ENCODE peak calls at places on chromosomes 2 and 18, in six cellular contexts. N, Z, M, S, F and A are unnamed samples.

GRCh38 chr18:75249672-75250470 is 39.3 kb downstream of the TSHZ1 start:
- DNase-seq in F (no peak), N (no peak), Z (no peak), M (peak; percentile 6), S (no peak), A (no peak)

GRCh38 chr2:125227843-125228392 is 1202.8 kb downstream of the CNTNAP5 start:
- DNase-seq in F (no peak), S (no peak), N (no peak), Z (no peak), M (no peak), A (no peak)

GRCh38 chr2:88483200-88483599 is 30.7 kb upstream of the FOXI3 start:
- DNase-seq in S (no peak), M (no peak), F (no peak), Z (no peak), N (no peak), A (no peak)

GRCh38 chr2:121529439-121530209 is 1.1 kb upstream of the RNU4ATAC start:
- DNase-seq in N (no peak), S (peak; percentile 42), Z (no peak), F (peak; percentile 64), M (peak; percentile 77), A (no peak)

GRCh38 chr2:237217995-237218621 is 132.4 kb downstream of the COPS8 start:
- DNase-seq in M (no peak), S (no peak), Z (peak; percentile 90), N (peak; percentile 34), F (no peak), A (no peak)

GRCh38 chr2:215338883-215339679 is 27.2 kb downstream of the ATIC start:
- DNase-seq in S (no peak), Z (no peak), F (no peak), N (no peak), M (no peak), A (no peak)

GRCh38 chr2:67032091-67032490 is 365.0 kb upstream of the ETAA1 start:
- DNase-seq in Z (no peak), F (no peak), M (no peak), N (no peak), S (no peak), A (no peak)

GRCh38 chr2:16773080-16773713 is 107.6 kb upstream of the CYRIA start:
- DNase-seq in Z (peak; percentile 81), S (peak; percentile 56), F (no peak), N (no peak), M (peak; percentile 57), A (no peak)

GRCh38 chr2:189037518-189037917 is 63.3 kb downstream of the COL3A1 start:
- DNase-seq in F (no peak), N (no peak), S (peak; percentile 80), M (no peak), Z (no peak), A (no peak)

GRCh38 chr2:84912984-84913383 is 7.5 kb downstream of the TMSB10 start:
- DNase-seq in S (no peak), F (no peak), Z (peak; percentile 17), M (no peak), N (no peak), A (no peak)

GRCh38 chr2:216539791-216540241 is 41.2 kb downstream of the RPL37A start:
- DNase-seq in Z (no peak), N (peak; percentile 52), S (peak; percentile 92), F (peak; percentile 53), M (no peak), A (no peak)

GRCh38 chr2:187206071-187206470 is 242.0 kb downstream of the CALCRL start:
- DNase-seq in M (no peak), F (no peak), N (no peak), S (peak; percentile 5), Z (no peak), A (no peak)

GRCh38 chr2:46106690-46107089 is 190.5 kb upstream of the EPAS1 start:
- DNase-seq in Z (no peak), N (no peak), S (no peak), M (no peak), F (no peak), A (no peak)

GRCh38 chr2:168210216-168210897 is 37.0 kb downstream of the STK39 start:
- DNase-seq in M (no peak), Z (no peak), S (peak; percentile 28), F (no peak), N (no peak), A (no peak)

GRCh38 chr2:48433682-48434081 is 96.3 kb upstream of the STON1 start:
- DNase-seq in S (no peak), Z (no peak), M (no peak), N (peak; percentile 53), F (peak; percentile 58), A (no peak)

GRCh38 chr2:217837001-217837491 is 165.7 kb downstream of the TNS1 start:
- DNase-seq in F (peak; percentile 86), S (peak; percentile 10), Z (peak; percentile 86), M (peak; percentile 22), N (peak; percentile 66), A (peak; percentile 91)

GRCh38 chr2:19356545-19357382 is 1.7 kb downstream of the OSR1 start:
- DNase-seq in N (peak; percentile 45), Z (peak; percentile 68), F (no peak), S (no peak), M (no peak), A (no peak)

GRCh38 chr2:62309465-62310091 is 113.7 kb downstream of the B3GNT2 start:
- DNase-seq in S (no peak), M (no peak), Z (no peak), F (no peak), N (no peak), A (no peak)

GRCh38 chr2:48725696-48726494 is 29.6 kb downstream of the LHCGR start:
- DNase-seq in N (no peak), M (no peak), F (no peak), S (peak; percentile 9), Z (peak; percentile 67), A (no peak)

GRCh38 chr18:77320960-77321559 is 71.4 kb downstream of the GALR1 start:
- DNase-seq in Z (no peak), F (no peak), S (no peak), M (no peak), N (no peak), A (no peak)

DNA sequence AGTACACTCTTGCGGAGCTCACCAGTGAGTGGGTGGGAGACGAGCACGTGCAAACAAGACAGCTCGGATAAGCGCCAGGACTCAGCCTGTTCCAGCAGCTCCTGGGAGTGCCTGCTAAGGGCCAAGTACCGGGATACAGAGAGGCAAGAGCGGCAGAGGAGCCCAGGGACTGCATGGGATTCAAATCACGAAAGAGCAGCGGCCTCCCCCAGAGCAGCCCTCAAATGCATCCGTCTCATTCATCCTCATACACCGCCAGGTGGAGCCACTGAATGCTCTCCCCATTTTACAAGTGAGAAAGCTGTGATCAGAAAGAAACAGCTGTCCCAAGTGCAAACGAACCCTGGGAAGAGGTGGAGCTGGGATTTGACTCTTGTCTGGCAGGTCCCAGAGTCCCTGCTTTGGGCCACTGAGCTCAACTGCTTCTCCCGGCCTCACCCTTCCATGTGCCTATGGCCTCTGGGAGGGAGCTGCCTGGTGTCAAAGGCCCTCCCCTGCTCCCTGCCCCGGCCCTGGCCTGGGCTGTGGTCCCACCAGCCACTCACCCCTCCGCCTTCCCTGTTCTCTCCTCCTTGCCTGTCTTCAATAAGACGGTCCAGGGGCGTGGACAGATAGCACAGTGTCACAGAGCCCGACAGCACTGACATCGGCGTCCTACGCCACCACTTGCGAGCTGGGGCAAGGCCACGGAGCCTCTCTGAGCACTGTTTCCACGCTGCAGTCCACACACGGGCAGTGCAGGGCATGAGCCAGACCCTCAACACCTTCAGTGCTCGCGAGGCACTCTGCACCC is 72.8 kb upstream of the TAF1B start:
- DNase-seq in S (peak; percentile 72), F (no peak), Z (peak; percentile 95), N (peak; percentile 71), M (peak; percentile 78), A (peak; percentile 74)
- H3K4me3 ChIP-seq in S (no peak overlapping the region), F (peak overlapping the region; percentile 23), Z (no peak overlapping the region), N (peak overlapping the region; percentile 3), M (no peak overlapping the region), A (peak overlapping the region; percentile 41)

DNA sequence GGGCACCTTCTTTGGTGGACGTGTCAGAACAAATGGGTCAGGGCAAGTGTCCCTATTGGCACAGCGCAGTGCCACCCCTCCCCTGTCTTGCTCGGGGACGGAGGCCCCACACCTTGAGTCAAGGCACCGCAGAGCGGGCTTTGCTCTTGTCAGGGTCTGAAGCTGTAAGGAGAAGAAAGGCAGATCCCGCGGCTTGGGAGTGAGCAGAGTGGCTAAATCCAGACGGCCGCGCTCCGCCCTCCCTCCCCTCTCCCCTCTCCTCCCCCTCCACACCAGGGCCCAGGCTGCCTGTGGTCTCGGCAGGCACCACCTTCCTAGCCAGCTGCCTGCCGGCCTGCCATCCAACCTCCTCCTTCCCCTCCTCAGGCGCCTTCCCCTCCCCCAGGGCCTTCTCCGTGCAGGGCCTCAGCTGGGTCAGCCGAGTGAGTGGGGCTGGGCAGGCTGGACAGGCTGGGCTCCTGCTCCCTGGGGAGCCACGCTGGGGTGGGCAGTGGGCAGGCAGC is 25.8 kb downstream of the SPEG start:
- DNase-seq in S (no peak), N (peak; percentile 84), F (no peak), M (peak; percentile 57), Z (peak; percentile 92), A (peak; percentile 98)
- H3K27ac ChIP-seq in S (no peak overlapping the region), N (peak overlapping the region; percentile 69), F (no peak overlapping the region), M (peak overlapping the region; percentile 41), Z (peak overlapping the region; percentile 63), A (peak overlapping the region; percentile 98)

GRCh38 chr2:232757905-232758304 is 18.5 kb downstream of the KCNJ13 start:
- DNase-seq in S (no peak), M (no peak), N (no peak), F (no peak), Z (no peak), A (no peak)

DNA sequence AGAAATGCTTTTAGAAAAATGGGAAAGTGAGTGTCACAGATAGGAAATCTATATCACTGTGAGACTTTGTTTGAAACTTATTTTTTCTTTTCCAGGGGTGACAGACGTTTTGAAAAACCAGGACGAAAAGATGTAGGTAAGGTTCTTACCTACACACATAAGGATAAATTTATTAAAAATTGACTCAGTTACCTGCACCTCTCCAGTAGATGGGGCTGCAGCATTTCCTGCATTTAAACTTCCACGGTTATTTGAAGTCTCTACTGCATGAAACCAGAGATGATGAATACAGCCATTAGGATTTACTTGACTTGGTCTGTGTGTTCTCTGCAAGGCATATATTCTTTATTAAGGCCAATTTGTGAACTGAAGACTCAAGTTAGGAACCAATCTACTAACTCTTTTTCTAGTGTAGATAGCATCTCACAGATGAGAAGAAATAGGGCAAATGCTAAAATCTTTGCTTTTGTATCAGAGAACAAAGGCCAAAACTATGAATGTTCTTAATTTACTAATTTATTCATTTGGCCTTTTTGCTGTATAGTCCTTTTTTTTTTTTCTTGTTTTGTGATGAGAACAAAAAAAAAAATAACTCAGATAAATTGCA is 15.0 kb downstream of the KCNJ13 start:
- DNase-seq in F (no peak), N (no peak), S (peak; percentile 66), M (peak; percentile 10), Z (peak; percentile 55), A (no peak)
- TF ChIP-seq CTCF in F (peak; percentile 39), N (no peak), S (peak; percentile 76), M (no peak), Z (peak; percentile 79), A (no peak)

GRCh38 chr2:169756342-169756741 is 22.7 kb downstream of the KLHL23 start:
- DNase-seq in M (no peak), F (no peak), N (no peak), Z (no peak), S (no peak), A (no peak)

GRCh38 chr2:169755083-169755870 is 21.6 kb downstream of the KLHL23 start:
- DNase-seq in F (no peak), N (no peak), M (no peak), Z (no peak), S (no peak), A (no peak)

GRCh38 chr2:169759987-169760386 is 26.4 kb downstream of the KLHL23 start:
- DNase-seq in M (no peak), Z (no peak), N (no peak), F (no peak), S (no peak), A (no peak)

GRCh38 chr2:169757778-169758177 is 24.1 kb downstream of the KLHL23 start:
- DNase-seq in M (no peak), N (no peak), F (no peak), S (no peak), Z (no peak), A (no peak)

GRCh38 chr2:169757356-169757755 is 23.7 kb downstream of the KLHL23 start:
- DNase-seq in F (no peak), S (no peak), Z (no peak), N (no peak), M (no peak), A (no peak)
- H3K4me3 ChIP-seq in F (no peak overlapping the region), S (no peak overlapping the region), Z (peak overlapping the region; percentile 7), N (no peak overlapping the region), M (no peak overlapping the region), A (no peak overlapping the region)